ENCODE peak calls at places on chromosomes 11 and 22, in eight cellular contexts. Z is AG04449, E is esophagus squamous epithelium, I is prostate gland, G is Peyer's patch, M is brain microvascular endothelial cell, B is epithelial cell of esophagus, V is bronchial epithelial cell. S is an unnamed sample.

GRCh38 chr11:8090756-8091155 is 9.7 kb downstream of the TUB start:
- DNase-seq in I (no peak), V (no peak), G (no peak), Z (no peak), E (no peak), B (peak), M (peak), S (no peak)

GRCh38 chr22:43159484-43160178 is 8.3 kb downstream of the TSPO start:
- DNase-seq in B (no peak), I (no peak), Z (no peak), V (no peak), E (no peak), G (peak), M (no peak), S (no peak)

GRCh38 chr11:77202941-77203900 is 75.2 kb downstream of the MYO7A start:
- DNase-seq in G (peak), E (no peak), Z (no peak), I (no peak), V (no peak), B (no peak), M (no peak), S (no peak)

GRCh38 chr11:85787809-85788805 is 22.8 kb downstream of the SYTL2 start:
- DNase-seq in I (no peak), Z (no peak), E (no peak), B (peak), M (no peak), V (peak), G (no peak), S (no peak)

GRCh38 chr11:103851166-103851651 is 185.2 kb upstream of the DDI1 start:
- DNase-seq in E (no peak), Z (peak), G (no peak), B (peak), M (no peak), I (peak), V (peak), S (no peak)

GRCh38 chr11:48066881-48067800 is 86.8 kb downstream of the PTPRJ start:
- DNase-seq in E (no peak), M (no peak), I (no peak), G (no peak), B (no peak), Z (no peak), V (no peak), S (no peak)

GRCh38 chr11:44627911-44628729 is 62.7 kb downstream of the CD82 start:
- DNase-seq in I (peak), G (peak), V (no peak), B (no peak), M (no peak), E (no peak), Z (no peak), S (no peak)

GRCh38 chr11:46380340-46381045 is 976 bp upstream of the MDK start:
- DNase-seq in Z (no peak), V (no peak), M (no peak), E (no peak), I (peak), B (no peak), G (peak), S (no peak)

GRCh38 chr11:830295-831131 is 2.2 kb upstream of the CD151 start:
- DNase-seq in B (peak), E (no peak), Z (no peak), V (peak), I (peak), M (peak), G (peak), S (no peak)

GRCh38 chr11:63369165-63369970 is at the start of gene SLC22A9:
- DNase-seq in G (no peak), M (no peak), B (no peak), E (no peak), Z (no peak), V (no peak), I (no peak), S (no peak)

GRCh38 chr22:47257566-47257965 is 495.1 kb downstream of the TBC1D22A start:
- DNase-seq in I (no peak), B (no peak), G (no peak), Z (no peak), V (no peak), E (no peak), M (no peak), S (no peak)

GRCh38 chr11:44036811-44037657 is 10.7 kb upstream of the ACCSL start:
- DNase-seq in G (peak), I (peak), V (peak), M (peak), B (peak), Z (peak), E (no peak), S (no peak)

GRCh38 chr11:65786786-65787636 is at the start of gene OVOL1:
- DNase-seq in M (no peak), V (peak), B (peak), G (peak), E (no peak), Z (no peak), I (peak), S (no peak)

GRCh38 chr22:48941903-48942625 is 885.6 kb downstream of the BRD1 start:
- DNase-seq in V (no peak), G (no peak), E (no peak), I (no peak), M (no peak), B (no peak), Z (no peak), S (no peak)

GRCh38 chr11:7673724-7674434 is 579 bp upstream of the CYB5R2 start:
- DNase-seq in I (no peak), V (peak), Z (no peak), M (no peak), B (peak), E (no peak), G (peak), S (no peak)

GRCh38 chr11:23976369-23976768 is 520.5 kb upstream of the LUZP2 start:
- DNase-seq in M (no peak), I (no peak), E (no peak), B (no peak), Z (no peak), V (no peak), G (no peak), S (no peak)

GRCh38 chr11:69153661-69154060 is 2.1 kb upstream of the SMIM38 start:
- DNase-seq in E (no peak), V (no peak), G (no peak), Z (no peak), I (no peak), M (peak), B (peak), S (no peak)

GRCh38 chr11:68461284-68461861 is 821 bp downstream of the PPP6R3 start:
- DNase-seq in Z (no peak), G (no peak), B (peak), I (no peak), M (no peak), E (no peak), V (peak), S (no peak)

GRCh38 chr11:2844116-2844515 is 41.5 kb downstream of the CDKN1C start:
- DNase-seq in G (no peak), E (no peak), Z (no peak), M (no peak), V (peak), I (no peak), B (peak), S (no peak)

GRCh38 chr22:31093090-31093850 is 12.2 kb downstream of the SMTN start:
- DNase-seq in B (no peak), V (no peak), Z (no peak), I (no peak), G (no peak), E (no peak), M (no peak), S (no peak)

GRCh38 chr11:94884322-94884721 is 89.0 kb downstream of the CWC15 start:
- DNase-seq in Z (no peak), I (no peak), E (no peak), G (no peak), V (no peak), M (no peak), B (no peak), S (no peak)

GRCh38 chr11:130738618-130739017 is 177.7 kb downstream of the SNX19 start:
- DNase-seq in M (peak), I (no peak), G (no peak), E (no peak), B (no peak), Z (no peak), V (no peak), S (peak)

GRCh38 chr11:134224710-134225662 is 515 bp downstream of the VPS26B start:
- DNase-seq in E (no peak), M (no peak), B (peak), Z (no peak), I (peak), G (peak), V (peak), S (no peak)

GRCh38 chr11:91219501-91219900 is 996.7 kb upstream of the CHORDC1 start:
- DNase-seq in B (peak), E (no peak), Z (peak), V (peak), G (no peak), I (no peak), M (peak), S (no peak)

GRCh38 chr11:33892906-33893594 is 1.2 kb upstream of the LMO2 start:
- DNase-seq in E (no peak), M (no peak), B (no peak), V (no peak), G (no peak), I (no peak), Z (no peak), S (no peak)

GRCh38 chr11:20155683-20156279 is 4.5 kb downstream of the DBX1 start:
- DNase-seq in M (no peak), I (no peak), V (no peak), Z (no peak), G (no peak), B (no peak), E (no peak), S (no peak)

GRCh38 chr22:17753401-17753989 is 20.8 kb downstream of the BID start:
- DNase-seq in V (no peak), G (no peak), I (no peak), Z (no peak), B (no peak), M (peak), E (no peak), S (no peak)

GRCh38 chr11:117486059-117486458 is 158.4 kb downstream of the CEP164 start:
- DNase-seq in E (no peak), M (no peak), Z (no peak), B (no peak), V (no peak), G (no peak), I (no peak), S (no peak)

GRCh38 chr11:117663389-117663788 is 133.6 kb downstream of the DSCAML1 start:
- DNase-seq in G (no peak), V (no peak), E (no peak), M (no peak), I (no peak), B (no peak), Z (no peak), S (no peak)

GRCh38 chr11:110463153-110463552 is 33.4 kb downstream of the FDX1 start:
- DNase-seq in V (peak), I (no peak), E (no peak), Z (no peak), G (peak), M (peak), B (peak), S (no peak)

GRCh38 chr22:43466710-43467109 is 54.9 kb downstream of the MPPED1 start:
- DNase-seq in E (no peak), M (no peak), G (no peak), Z (no peak), I (no peak), B (no peak), V (no peak), S (no peak)

GRCh38 chr11:115623021-115623451 is 118.8 kb upstream of the CADM1 start:
- DNase-seq in B (peak), I (peak), M (peak), V (peak), Z (peak), G (no peak), E (no peak), S (peak)

GRCh38 chr11:120642196-120642894 is 130.8 kb downstream of the GRIK4 start:
- DNase-seq in E (no peak), V (no peak), G (no peak), Z (no peak), M (no peak), I (no peak), B (no peak), S (no peak)

GRCh38 chr11:39664023-39664422 is 1795.4 kb downstream of the LRRC4C start:
- DNase-seq in G (no peak), I (no peak), Z (no peak), V (no peak), B (no peak), M (no peak), E (no peak), S (no peak)

GRCh38 chr11:116312560-116313340 is 460.0 kb downstream of the BUD13 start:
- DNase-seq in G (peak), Z (no peak), M (no peak), I (peak), B (no peak), V (peak), E (no peak), S (no peak)

GRCh38 chr11:13963169-13963948 is 836 bp downstream of the SPON1 start:
- DNase-seq in E (no peak), M (no peak), I (no peak), V (no peak), Z (no peak), B (no peak), G (peak), S (no peak)

GRCh38 chr22:31139866-31140716 is at the start of gene PLA2G3:
- DNase-seq in V (peak), G (peak), E (no peak), M (peak), I (peak), Z (no peak), B (peak), S (no peak)

GRCh38 chr11:94786264-94787126 is 18.3 kb downstream of the AMOTL1 start:
- DNase-seq in V (no peak), Z (no peak), I (no peak), M (no peak), E (no peak), B (no peak), G (no peak), S (no peak)

GRCh38 chr11:116317212-116317611 is 455.6 kb downstream of the BUD13 start:
- DNase-seq in G (no peak), M (no peak), E (no peak), Z (no peak), B (no peak), I (no peak), V (no peak), S (no peak)

DNA sequence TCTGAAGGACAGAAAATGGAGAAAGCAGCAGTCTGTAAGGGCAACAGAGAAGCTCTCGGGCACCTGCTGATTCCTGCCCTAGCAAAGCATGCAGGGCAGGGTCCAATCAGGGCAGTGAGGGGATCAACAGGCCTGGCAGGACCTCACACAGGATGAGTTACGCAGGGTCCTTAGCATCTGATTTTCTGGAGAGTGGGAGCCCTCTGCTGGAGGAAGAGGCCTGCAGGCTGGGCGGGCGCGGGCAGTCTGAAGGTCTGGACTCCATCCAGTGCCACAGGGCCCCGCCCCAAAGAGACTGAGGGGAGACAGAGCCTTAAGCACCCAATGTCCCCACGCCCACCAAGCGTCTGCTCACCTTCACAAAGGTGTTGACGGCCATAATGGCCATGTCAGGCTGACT is 28.9 kb downstream of the AP1B1 start:
- DNase-seq in Z (no peak), G (peak), I (peak), E (no peak), V (peak), M (peak), B (peak), S (no peak)
- TF ChIP-seq CTCF in Z (peak), G (peak), I (peak), E (peak), V (peak), M (peak), B (peak), S (peak)

DNA sequence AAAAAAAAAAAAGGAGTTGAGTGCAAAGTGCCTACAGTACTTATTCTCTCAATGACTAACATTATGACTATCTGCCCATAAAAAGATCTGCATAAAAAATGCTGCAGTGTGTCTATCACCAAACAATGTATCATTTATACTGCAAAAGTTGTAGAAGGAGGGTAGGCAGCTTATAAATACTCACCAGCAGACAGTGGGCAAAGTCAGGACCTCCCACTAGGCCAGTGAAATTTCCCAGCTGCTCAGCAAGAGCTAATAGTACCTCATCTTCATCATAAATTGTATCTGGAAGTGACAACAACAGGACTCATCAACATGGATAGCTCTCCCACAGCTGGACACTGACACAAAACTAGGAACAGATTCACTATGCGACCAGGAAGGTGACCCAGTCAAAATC is 1.6 kb downstream of the PPP2R1B start:
- DNase-seq in G (no peak), Z (no peak), M (no peak), B (no peak), E (no peak), I (no peak), V (no peak), S (no peak)
- H3K4me3 ChIP-seq in G (peak), Z (peak), M (peak), B (peak), E (peak), I (no peak), V (peak), S (peak)

DNA sequence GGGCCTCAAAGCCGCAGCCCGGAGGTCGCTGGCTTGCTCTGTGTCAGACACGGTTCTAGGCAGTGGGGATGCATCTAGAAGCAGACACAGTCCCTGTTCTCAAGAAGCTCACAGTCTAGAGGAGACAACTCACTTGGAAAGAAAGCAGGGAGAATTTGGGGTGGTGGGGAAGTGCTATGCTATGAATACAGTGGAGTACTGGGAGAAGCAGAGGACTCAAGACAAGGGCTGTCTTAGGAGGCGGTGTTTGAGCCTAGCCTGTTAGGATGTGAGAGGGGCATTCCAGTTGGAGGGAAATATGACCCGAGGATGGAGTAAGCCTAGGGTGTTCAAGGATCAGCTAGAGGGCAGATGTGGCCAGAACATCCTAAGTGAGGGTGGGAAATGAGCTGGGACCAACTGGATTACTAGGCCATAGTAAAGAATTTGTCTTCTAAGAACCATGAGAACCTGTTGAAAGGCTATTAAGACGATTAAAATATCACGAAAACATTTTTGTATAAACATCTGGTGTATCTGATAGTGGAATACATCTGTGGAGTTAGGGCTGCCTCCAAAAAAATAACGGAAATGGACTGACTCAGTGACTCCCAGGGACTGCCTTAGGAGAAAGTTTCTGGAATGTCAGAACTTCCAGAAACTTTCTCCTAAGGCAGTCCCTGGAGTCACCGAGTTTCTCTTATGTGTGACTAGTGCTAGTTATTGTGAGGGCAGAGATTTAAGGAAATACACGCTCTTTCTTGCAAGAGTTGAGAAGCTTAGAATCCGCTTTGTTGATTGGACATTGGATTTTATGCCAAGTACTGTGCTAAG is 1.1 kb upstream of the PITPNB start:
- DNase-seq in E (no peak), G (no peak), B (peak), M (peak), I (no peak), Z (peak), V (peak), S (peak)
- TF ChIP-seq CTCF in E (no peak), G (no peak), B (no peak), M (peak), I (no peak), Z (peak), V (no peak), S (no peak)

GRCh38 chr22:46052801-46053562 is 76.0 kb upstream of the WNT7B start:
- DNase-seq in Z (no peak), E (no peak), G (peak), V (no peak), I (no peak), B (peak), M (no peak), S (no peak)

GRCh38 chr22:46054878-46055158 is 77.9 kb upstream of the WNT7B start:
- DNase-seq in B (no peak), Z (no peak), V (no peak), I (no peak), E (no peak), M (no peak), G (no peak), S (no peak)

GRCh38 chr22:46055176-46055850 is 78.4 kb upstream of the WNT7B start:
- DNase-seq in I (no peak), B (no peak), E (no peak), G (peak), V (no peak), Z (no peak), M (no peak), S (no peak)

GRCh38 chr22:46053563-46054090 is 76.7 kb upstream of the WNT7B start:
- DNase-seq in M (no peak), I (peak), B (peak), V (no peak), E (no peak), G (peak), Z (no peak), S (no peak)

DNA sequence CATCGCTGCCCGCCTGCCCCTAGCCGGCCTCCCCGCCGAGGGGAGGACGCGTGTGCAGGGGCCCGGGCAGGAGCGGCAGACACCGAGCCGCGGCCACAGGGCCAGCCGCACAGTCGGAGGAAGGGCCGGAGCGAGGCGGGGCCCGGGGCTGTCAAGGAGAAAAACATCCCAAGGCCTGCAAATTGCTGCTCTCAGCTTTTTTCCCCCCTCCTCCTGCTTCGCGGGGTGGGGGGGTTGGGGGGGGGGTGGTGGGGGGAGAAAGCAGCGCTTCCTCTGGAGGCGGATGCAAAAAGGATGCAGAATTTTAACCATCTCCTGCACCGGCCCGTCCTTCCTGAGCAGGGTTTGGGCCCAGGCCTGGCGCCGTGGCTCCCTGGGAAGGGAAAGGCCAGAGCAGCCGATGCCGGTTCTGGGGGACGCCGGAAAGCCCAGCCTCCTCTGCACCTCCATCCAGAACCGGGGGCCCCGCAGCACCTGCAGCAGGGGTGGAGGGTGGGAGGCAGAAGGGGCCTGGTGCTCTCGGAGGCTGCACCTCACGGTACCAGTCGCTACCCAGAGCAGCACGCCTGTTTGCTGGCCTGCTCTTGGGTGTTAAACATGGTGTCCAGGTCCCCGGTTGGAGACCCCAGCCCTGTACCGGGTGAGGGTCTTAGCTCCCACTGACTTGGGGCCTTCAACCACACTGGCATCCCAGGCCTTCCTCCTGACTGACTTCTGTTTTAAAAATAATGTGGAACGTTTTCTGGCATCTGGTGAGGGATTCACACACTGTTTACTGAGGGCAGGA is 77.3 kb upstream of the WNT7B start:
- DNase-seq in I (no peak), V (no peak), B (peak), M (no peak), Z (no peak), G (peak), E (no peak), S (no peak)
- H3K4me3 ChIP-seq in I (peak), V (peak), B (peak), M (peak), Z (peak), G (peak), E (peak), S (peak)

S was measured in BJ.